ENCODE peak calls at places on chromosomes 1 and 21, in five cellular contexts. C, X, A, O and D are unnamed samples. For H3K4me1 and H3K9me3, the result is how much of the 10 kb centered on the place peaks cover.

GRCh38 chr1:192809286-192810252 is 730 bp downstream of the RGS2 start:
- DNase-seq in C (peak), X (peak), A (peak), O (peak), D (no peak)

GRCh38 chr21:29351691-29352090 is 53.0 kb downstream of the BACH1 start:
- DNase-seq in C (no peak), X (no peak), A (no peak), O (no peak), D (no peak)

GRCh38 chr1:66644331-66644730 is 107.9 kb upstream of the DYNLT5 start:
- DNase-seq in C (no peak), X (no peak), A (no peak), O (no peak), D (no peak)

GRCh38 chr1:83029916-83030315 is 969.0 kb downstream of the TTLL7 start:
- DNase-seq in C (no peak), X (no peak), A (no peak), O (no peak), D (no peak)

GRCh38 chr1:20403423-20404145 is 82.4 kb downstream of the CAMK2N1 start:
- DNase-seq in C (no peak), X (no peak), A (no peak), O (no peak), D (no peak)

GRCh38 chr1:203153051-203153988 is 22.3 kb downstream of the MYBPH start:
- DNase-seq in C (no peak), X (no peak), A (no peak), O (no peak), D (no peak)

GRCh38 chr21:35223480-35224156 is 174.5 kb upstream of the RUNX1 start:
- DNase-seq in C (no peak), X (no peak), A (no peak), O (no peak), D (no peak)

GRCh38 chr1:22108343-22109135 is 34.4 kb downstream of the WNT4 start:
- DNase-seq in C (no peak), X (peak), A (no peak), O (peak), D (peak)

GRCh38 chr1:225525377-225525776 is 97.5 kb upstream of the LBR start:
- DNase-seq in C (no peak), X (no peak), A (no peak), O (no peak), D (no peak)

GRCh38 chr1:47515390-47515789 is 77.5 kb downstream of the FOXD2 start:
- DNase-seq in C (peak), X (no peak), A (no peak), O (no peak), D (no peak)

GRCh38 chr1:56374026-56374974 is 205.1 kb downstream of the PLPP3 start:
- DNase-seq in C (no peak), X (no peak), A (no peak), O (no peak), D (peak)
- TF ChIP-seq EP300 in C (no peak), X (no peak), A (no peak), O (no peak), D (no peak)

DNA sequence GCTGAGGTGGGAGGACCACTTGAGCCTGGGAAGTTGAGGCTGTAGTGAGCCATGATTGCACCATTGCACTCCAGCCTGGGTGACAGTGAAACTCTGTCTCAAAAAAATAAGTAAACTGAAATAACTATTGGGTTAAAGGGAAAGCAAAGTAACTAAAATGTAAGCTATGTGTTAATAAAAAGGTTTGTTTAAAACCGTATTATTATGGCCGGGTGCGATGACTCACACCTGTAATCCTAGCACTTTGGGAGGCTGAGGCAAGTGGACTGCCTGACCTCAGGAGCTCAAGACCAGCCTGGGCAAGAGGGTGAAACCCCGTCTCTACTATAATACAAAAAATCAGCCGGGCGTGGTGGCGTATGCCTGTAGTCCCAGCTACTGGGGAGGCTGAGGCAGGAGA is 27.0 kb downstream of the NVL start:
- DNase-seq in C (no peak), X (no peak), A (no peak), O (no peak), D (no peak)
- H3K4me1 ChIP-seq in C (under half), X (under half), A (under half), O (under half), D (under half)

GRCh38 chr1:27979859-27980201 is 20.1 kb downstream of the XKR8 start:
- DNase-seq in C (no peak), X (no peak), A (no peak), O (no peak), D (no peak)

GRCh38 chr1:27979151-27979858 is 19.5 kb downstream of the XKR8 start:
- DNase-seq in C (no peak), X (no peak), A (peak), O (no peak), D (no peak)

GRCh38 chr1:27981146-27981545 is 21.4 kb downstream of the XKR8 start:
- DNase-seq in C (no peak), X (no peak), A (no peak), O (no peak), D (no peak)

GRCh38 chr1:27980216-27980820 is 20.5 kb downstream of the XKR8 start:
- DNase-seq in C (no peak), X (no peak), A (no peak), O (no peak), D (no peak)
- H3K9me3 ChIP-seq in C (under half), X (under half), A (under half), O (under half), D (under half)

DNA sequence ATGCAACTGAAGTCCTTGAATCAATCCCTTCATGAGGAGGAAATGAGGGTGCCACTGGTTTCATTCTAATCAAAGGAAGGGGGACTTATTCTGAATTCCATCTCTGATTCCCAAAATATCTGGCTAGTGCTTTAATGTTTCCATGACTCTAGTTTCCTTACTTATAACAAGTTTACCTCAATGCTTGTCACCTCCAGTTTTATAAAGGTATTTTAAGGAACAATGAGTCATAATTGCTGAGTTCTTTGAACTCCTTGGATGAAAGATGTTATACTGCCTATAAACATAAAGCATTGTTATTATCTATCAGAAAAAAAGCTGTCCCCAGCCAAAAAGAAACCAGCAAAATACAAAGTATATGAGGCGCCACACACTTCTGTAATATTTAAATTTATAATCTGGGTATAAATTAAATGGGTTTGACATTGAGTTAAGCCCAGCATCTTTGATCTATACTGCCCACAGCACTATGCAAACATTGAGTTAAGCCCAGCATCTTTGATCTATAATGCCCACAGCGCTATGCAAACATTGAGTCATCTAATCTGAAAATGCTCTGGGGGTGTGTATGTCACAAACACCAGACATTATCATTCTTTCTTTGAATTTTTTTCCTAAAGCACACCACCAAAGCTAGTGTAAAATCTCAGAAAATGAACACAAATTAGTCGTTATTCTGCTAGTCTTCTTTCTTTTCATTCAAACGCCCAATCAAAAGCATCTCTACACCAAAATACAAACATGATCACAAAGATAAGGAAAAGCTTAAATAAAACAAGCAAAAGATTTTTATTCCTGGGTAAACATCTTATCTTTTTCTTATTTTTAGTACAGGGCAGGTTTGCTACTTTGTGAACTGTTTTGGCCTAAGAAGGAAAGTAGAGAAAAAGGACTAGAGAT is 11.5 kb upstream of the CXADR start:
- DNase-seq in C (no peak), X (no peak), A (no peak), O (no peak), D (no peak)
- TF ChIP-seq EP300 in C (no peak), X (no peak), A (peak), O (no peak), D (no peak)

GRCh38 chr1:111738133-111738435 is 1.1 kb downstream of the INKA2 start:
- DNase-seq in C (no peak), X (no peak), A (no peak), O (no peak), D (no peak)
- H3K4me1 ChIP-seq in C (half or more), X (under half), A (under half), O (under half), D (half or more)